ENCODE peak calls at places on chromosomes 7 and 10, in eight cellular contexts. One of them, this sample, is unnamed.
A peak's percentile ranks its signal among the peaks of the same experiment; 100 is the strongest.

GRCh38 chr7:94632338-94633024 is 23.5 kb downstream of the SGCE start:
- DNase-seq in ovary: no peak
- DNase-seq in tibial nerve: no peak
- DNase-seq in lower lobe of right lung: no peak
- DNase-seq in IMR-90: peak; percentile 80
- DNase-seq in BJ: peak; percentile 38
- DNase-seq in GM23338: peak; percentile 7
- DNase-seq in neural crest cell: no peak
- DNase-seq in this sample: no peak

GRCh38 chr10:100744136-100744979 is 1.0 kb upstream of the PAX2 start:
- DNase-seq in ovary: no peak
- DNase-seq in tibial nerve: no peak
- DNase-seq in lower lobe of right lung: no peak
- DNase-seq in IMR-90: no peak
- DNase-seq in BJ: no peak
- DNase-seq in GM23338: peak; percentile 60
- DNase-seq in neural crest cell: no peak
- DNase-seq in this sample: no peak

GRCh38 chr10:33506838-33507661 is 172.6 kb upstream of the NRP1 start:
- DNase-seq in ovary: no peak
- DNase-seq in tibial nerve: no peak
- DNase-seq in lower lobe of right lung: no peak
- DNase-seq in IMR-90: peak; percentile 13
- DNase-seq in BJ: no peak
- DNase-seq in GM23338: no peak
- DNase-seq in neural crest cell: no peak
- DNase-seq in this sample: no peak

GRCh38 chr7:127943541-127944521 is 87.4 kb downstream of the LRRC4 start:
- DNase-seq in ovary: no peak
- DNase-seq in tibial nerve: no peak
- DNase-seq in lower lobe of right lung: no peak
- DNase-seq in IMR-90: peak; percentile 72
- DNase-seq in BJ: no peak
- DNase-seq in GM23338: no peak
- DNase-seq in neural crest cell: peak; percentile 26
- DNase-seq in this sample: no peak

GRCh38 chr7:74653686-74654181 is 3.8 kb upstream of the GTF2I start:
- DNase-seq in ovary: no peak
- DNase-seq in tibial nerve: no peak
- DNase-seq in lower lobe of right lung: no peak
- DNase-seq in IMR-90: no peak
- DNase-seq in BJ: no peak
- DNase-seq in GM23338: no peak
- DNase-seq in neural crest cell: no peak
- DNase-seq in this sample: no peak

GRCh38 chr7:43491123-43491522 is 91.8 kb upstream of the STK17A start:
- DNase-seq in ovary: no peak
- DNase-seq in tibial nerve: no peak
- DNase-seq in lower lobe of right lung: no peak
- DNase-seq in IMR-90: no peak
- DNase-seq in BJ: no peak
- DNase-seq in GM23338: no peak
- DNase-seq in neural crest cell: no peak
- DNase-seq in this sample: no peak

GRCh38 chr7:114711244-114711643 is 210.7 kb upstream of the MDFIC start:
- DNase-seq in ovary: no peak
- DNase-seq in tibial nerve: no peak
- DNase-seq in lower lobe of right lung: no peak
- DNase-seq in IMR-90: peak; percentile 2
- DNase-seq in BJ: no peak
- DNase-seq in GM23338: no peak
- DNase-seq in neural crest cell: no peak
- DNase-seq in this sample: peak; percentile 36

GRCh38 chr10:31584789-31585406 is 265.9 kb downstream of the ZEB1 start:
- DNase-seq in ovary: no peak
- DNase-seq in tibial nerve: no peak
- DNase-seq in lower lobe of right lung: no peak
- DNase-seq in IMR-90: no peak
- DNase-seq in BJ: no peak
- DNase-seq in GM23338: no peak
- DNase-seq in neural crest cell: no peak
- DNase-seq in this sample: no peak

GRCh38 chr7:154698726-154699291 is 304.1 kb downstream of the PAXIP1 start:
- DNase-seq in ovary: no peak
- DNase-seq in tibial nerve: no peak
- DNase-seq in lower lobe of right lung: no peak
- DNase-seq in IMR-90: no peak
- DNase-seq in BJ: no peak
- DNase-seq in GM23338: no peak
- DNase-seq in neural crest cell: peak; percentile 5
- DNase-seq in this sample: no peak

GRCh38 chr10:3886666-3887251 is 101.8 kb upstream of the KLF6 start:
- DNase-seq in ovary: no peak
- DNase-seq in tibial nerve: no peak
- DNase-seq in lower lobe of right lung: no peak
- DNase-seq in IMR-90: peak; percentile 96
- DNase-seq in BJ: peak; percentile 79
- DNase-seq in GM23338: no peak
- DNase-seq in neural crest cell: no peak
- DNase-seq in this sample: peak; percentile 63

GRCh38 chr7:17988136-17988535 is 39.5 kb downstream of the PRPS1L1 start:
- DNase-seq in ovary: no peak
- DNase-seq in tibial nerve: no peak
- DNase-seq in lower lobe of right lung: no peak
- DNase-seq in IMR-90: no peak
- DNase-seq in BJ: no peak
- DNase-seq in GM23338: no peak
- DNase-seq in neural crest cell: no peak
- DNase-seq in this sample: no peak

GRCh38 chr10:191703-192518 is 56.7 kb downstream of the ZMYND11 start:
- DNase-seq in ovary: no peak
- DNase-seq in tibial nerve: no peak
- DNase-seq in lower lobe of right lung: no peak
- DNase-seq in IMR-90: peak; percentile 75
- DNase-seq in BJ: no peak
- DNase-seq in GM23338: no peak
- DNase-seq in neural crest cell: no peak
- DNase-seq in this sample: no peak

GRCh38 chr10:90484518-90484917 is 373.3 kb downstream of the HTR7 start:
- DNase-seq in ovary: no peak
- DNase-seq in tibial nerve: no peak
- DNase-seq in lower lobe of right lung: no peak
- DNase-seq in IMR-90: no peak
- DNase-seq in BJ: no peak
- DNase-seq in GM23338: no peak
- DNase-seq in neural crest cell: no peak
- DNase-seq in this sample: no peak

GRCh38 chr7:50330701-50331100 is 26.2 kb downstream of the IKZF1 start:
- DNase-seq in ovary: no peak
- DNase-seq in tibial nerve: no peak
- DNase-seq in lower lobe of right lung: no peak
- DNase-seq in IMR-90: no peak
- DNase-seq in BJ: no peak
- DNase-seq in GM23338: no peak
- DNase-seq in neural crest cell: no peak
- DNase-seq in this sample: no peak

DNA sequence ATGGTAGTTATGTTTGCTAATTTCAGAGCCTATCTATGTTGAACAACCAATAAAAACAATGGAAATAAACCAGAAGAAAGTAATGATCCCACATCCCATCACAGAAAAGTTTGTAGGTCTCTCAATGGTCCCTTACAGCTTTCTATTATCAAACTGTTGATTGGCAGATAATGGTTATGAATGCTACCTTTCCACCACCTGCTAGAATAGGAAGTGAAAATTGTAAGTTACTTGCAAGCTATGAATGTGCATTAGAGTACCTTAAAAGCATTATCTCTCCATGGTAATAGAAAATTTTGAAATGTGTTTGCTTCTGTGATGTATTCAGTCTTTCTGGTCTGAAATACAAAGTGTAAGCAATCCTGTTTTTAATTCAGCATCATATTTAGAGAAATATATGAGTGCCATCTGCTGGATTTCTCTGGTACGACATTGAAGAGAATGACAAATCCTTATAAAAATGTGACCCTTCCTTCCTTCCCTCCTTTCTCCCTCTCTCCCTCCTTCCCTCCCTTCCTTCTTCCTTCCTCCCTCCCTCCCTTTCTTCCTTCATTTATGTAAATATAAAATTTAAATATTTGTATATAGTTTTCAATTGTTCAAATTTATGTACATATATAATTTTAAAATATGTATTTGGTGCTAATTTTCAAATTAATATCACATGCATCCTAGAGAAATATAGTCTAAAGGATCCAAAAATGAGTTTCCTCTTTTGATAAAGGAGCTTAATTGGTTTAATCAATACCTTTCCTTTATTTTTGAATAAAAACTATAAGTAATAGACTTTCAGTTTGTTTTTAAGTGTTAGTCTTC is 41.4 kb upstream of the PNLIPRP3 start:
- DNase-seq in ovary: no peak
- DNase-seq in tibial nerve: no peak
- DNase-seq in lower lobe of right lung: no peak
- DNase-seq in IMR-90: peak; percentile 26
- DNase-seq in BJ: no peak
- DNase-seq in GM23338: peak; percentile 82
- DNase-seq in neural crest cell: peak; percentile 46
- DNase-seq in this sample: peak; percentile 5
- TF ChIP-seq CTCF in ovary: no peak
- TF ChIP-seq CTCF in tibial nerve: peak; percentile 56
- TF ChIP-seq CTCF in lower lobe of right lung: peak; percentile 49
- TF ChIP-seq CTCF in IMR-90: peak; percentile 64
- TF ChIP-seq CTCF in BJ: peak; percentile 56
- TF ChIP-seq CTCF in GM23338: peak; percentile 60
- TF ChIP-seq CTCF in neural crest cell: peak; percentile 79
- TF ChIP-seq CTCF in this sample: peak; percentile 18

DNA sequence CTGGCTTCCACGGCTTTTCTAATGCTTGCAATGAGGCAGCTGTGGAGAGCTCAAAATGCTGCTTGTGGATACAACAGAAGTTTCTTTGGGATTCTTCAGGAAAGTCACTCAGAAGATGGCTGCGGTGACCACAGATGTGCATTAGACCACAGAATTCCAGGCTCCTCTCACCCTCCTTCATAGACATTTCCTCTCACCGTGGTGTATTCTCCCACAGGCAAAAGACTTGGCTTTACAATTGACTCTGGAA is 77.1 kb downstream of the CDCA7L start:
- DNase-seq in ovary: no peak
- DNase-seq in tibial nerve: no peak
- DNase-seq in lower lobe of right lung: no peak
- DNase-seq in IMR-90: no peak
- DNase-seq in BJ: no peak
- DNase-seq in GM23338: peak; percentile 31
- DNase-seq in neural crest cell: no peak
- DNase-seq in this sample: no peak
- TF ChIP-seq CTCF in ovary: no peak
- TF ChIP-seq CTCF in tibial nerve: no peak
- TF ChIP-seq CTCF in lower lobe of right lung: no peak
- TF ChIP-seq CTCF in IMR-90: no peak
- TF ChIP-seq CTCF in BJ: no peak
- TF ChIP-seq CTCF in GM23338: no peak
- TF ChIP-seq CTCF in neural crest cell: no peak
- TF ChIP-seq CTCF in this sample: no peak

DNA sequence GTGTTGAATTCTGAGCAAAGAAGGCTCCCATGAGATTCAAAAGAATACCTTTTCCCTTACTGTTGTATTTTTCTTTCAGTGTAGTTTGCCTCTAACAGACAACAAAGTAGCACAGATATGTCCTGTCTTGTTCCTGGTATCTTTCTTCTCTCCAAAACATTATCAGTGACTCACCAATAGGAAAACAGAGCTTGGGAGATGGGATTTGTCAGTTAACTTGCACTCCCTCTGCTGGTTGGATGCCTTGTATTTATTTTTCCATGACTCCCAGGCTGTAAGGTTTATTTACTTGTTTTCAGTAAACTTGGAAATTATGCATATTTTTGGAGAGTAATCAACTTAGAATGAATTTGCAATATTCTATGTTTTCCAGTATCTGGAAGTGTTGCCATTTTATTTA is 129.7 kb downstream of the SAMD9 start:
- DNase-seq in ovary: no peak
- DNase-seq in tibial nerve: no peak
- DNase-seq in lower lobe of right lung: no peak
- DNase-seq in IMR-90: peak; percentile 78
- DNase-seq in BJ: no peak
- DNase-seq in GM23338: peak; percentile 54
- DNase-seq in neural crest cell: no peak
- DNase-seq in this sample: peak; percentile 6
- TF ChIP-seq CTCF in ovary: no peak
- TF ChIP-seq CTCF in tibial nerve: peak; percentile 41
- TF ChIP-seq CTCF in lower lobe of right lung: peak; percentile 31
- TF ChIP-seq CTCF in IMR-90: peak; percentile 52
- TF ChIP-seq CTCF in BJ: peak; percentile 46
- TF ChIP-seq CTCF in GM23338: peak; percentile 66
- TF ChIP-seq CTCF in neural crest cell: peak; percentile 59
- TF ChIP-seq CTCF in this sample: no peak

DNA sequence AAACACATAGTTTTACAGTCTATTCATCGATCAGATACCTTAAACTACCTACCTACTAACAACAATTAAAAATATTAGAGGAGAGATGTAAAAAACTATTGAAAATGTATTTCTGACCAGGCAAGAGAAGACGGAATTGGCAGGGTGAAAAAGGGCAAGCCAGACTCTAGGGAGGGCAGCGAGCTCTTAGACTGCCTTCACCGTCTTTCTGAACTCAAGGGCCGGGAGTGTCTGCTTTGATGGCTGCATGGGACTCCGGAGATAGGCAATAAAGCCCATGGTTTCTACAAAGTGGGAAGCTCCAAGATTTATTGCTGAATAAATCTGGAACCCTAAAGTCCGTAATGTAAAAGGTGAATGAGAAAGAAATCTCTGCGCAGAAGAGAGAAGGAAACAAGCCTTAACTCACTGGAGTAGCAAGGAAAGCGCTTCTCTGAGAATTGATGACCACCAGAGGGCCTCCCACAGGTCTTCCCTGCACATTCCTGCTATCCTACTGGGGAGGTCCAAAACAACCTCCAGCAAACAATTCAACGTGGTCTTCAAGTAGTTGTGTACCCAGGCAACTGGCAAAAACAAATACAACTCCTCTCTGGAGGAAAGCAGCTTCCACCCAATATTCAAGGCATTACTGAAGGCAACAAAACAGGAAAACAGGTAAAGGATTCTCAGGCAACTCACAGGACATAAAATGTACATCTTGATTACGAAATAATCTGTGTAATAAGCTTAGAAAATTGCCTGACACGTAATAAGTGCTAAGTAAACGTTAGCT is 181.3 kb downstream of the SDK1 start:
- DNase-seq in ovary: no peak
- DNase-seq in tibial nerve: no peak
- DNase-seq in lower lobe of right lung: no peak
- DNase-seq in IMR-90: peak; percentile 35
- DNase-seq in BJ: no peak
- DNase-seq in GM23338: peak; percentile 91
- DNase-seq in neural crest cell: peak; percentile 25
- DNase-seq in this sample: peak; percentile 68
- TF ChIP-seq CTCF in ovary: no peak
- TF ChIP-seq CTCF in tibial nerve: peak; percentile 21
- TF ChIP-seq CTCF in lower lobe of right lung: peak; percentile 19
- TF ChIP-seq CTCF in IMR-90: peak; percentile 37
- TF ChIP-seq CTCF in BJ: no peak
- TF ChIP-seq CTCF in GM23338: peak; percentile 80
- TF ChIP-seq CTCF in neural crest cell: peak; percentile 69
- TF ChIP-seq CTCF in this sample: peak; percentile 81